ENCODE peak calls at places on chromosomes 2 and 18, in six cellular contexts. S is H1, D is K562, P is HepG2, M is SK-N-SH, F is GM12878. T is an unnamed sample.

GRCh38 chr2:75892490-75892889 is 181.8 kb upstream of the GCFC2 start:
- DNase-seq in S (no peak), D (no peak), P (no peak), F (no peak), M (no peak), T (no peak)

GRCh38 chr2:178882666-178883440 is 75.6 kb upstream of the TTN start:
- DNase-seq in S (no peak), P (no peak), M (no peak), F (no peak), D (no peak), T (no peak)

GRCh38 chr2:41903746-41904145 is 144.1 kb upstream of the PKDCC start:
- DNase-seq in F (no peak), S (no peak), D (no peak), P (no peak), M (no peak), T (no peak)

GRCh38 chr2:65070172-65070830 is 14.1 kb downstream of the CEP68 start:
- DNase-seq in D (no peak), F (no peak), M (no peak), S (no peak), P (peak), T (no peak)

GRCh38 chr2:65064728-65065552 is 8.7 kb downstream of the CEP68 start:
- DNase-seq in D (peak), S (no peak), M (no peak), F (peak), P (peak), T (peak)

GRCh38 chr2:30784682-30785081 is 22.6 kb downstream of the CAPN13 start:
- DNase-seq in P (no peak), S (peak), M (no peak), F (no peak), D (no peak), T (no peak)

GRCh38 chr2:20350105-20350712 is 435 bp downstream of the PUM2 start:
- DNase-seq in F (no peak), S (peak), D (peak), P (peak), M (peak), T (peak)

GRCh38 chr18:34342960-34343359 is 118.2 kb upstream of the NOL4 start:
- DNase-seq in M (no peak), D (no peak), P (no peak), F (no peak), S (no peak), T (no peak)

GRCh38 chr2:241878007-241878970 is 8.8 kb downstream of the RTP5 start:
- DNase-seq in S (peak), P (peak), M (peak), D (peak), F (no peak), T (peak)

GRCh38 chr18:61702007-61702406 is 190.8 kb downstream of the RNF152 start:
- DNase-seq in M (no peak), F (no peak), P (no peak), D (no peak), S (no peak), T (no peak)

GRCh38 chr18:73945130-73945792 is 202.4 kb downstream of the FBXO15 start:
- DNase-seq in D (no peak), M (no peak), P (no peak), S (no peak), F (no peak), T (no peak)

GRCh38 chr2:46537046-46537445 is 57.7 kb downstream of the TMEM247 start:
- DNase-seq in M (no peak), F (no peak), S (no peak), D (no peak), P (no peak), T (no peak)

GRCh38 chr2:46539327-46540276 is 60.2 kb downstream of the TMEM247 start:
- DNase-seq in D (no peak), M (peak), F (no peak), S (no peak), P (no peak), T (no peak)

GRCh38 chr2:46538393-46538792 is 59.0 kb downstream of the TMEM247 start:
- DNase-seq in D (no peak), P (no peak), F (no peak), M (no peak), S (no peak), T (peak)

GRCh38 chr2:46537624-46538023 is 58.3 kb downstream of the TMEM247 start:
- DNase-seq in S (no peak), M (no peak), P (no peak), F (no peak), D (no peak), T (no peak)

DNA sequence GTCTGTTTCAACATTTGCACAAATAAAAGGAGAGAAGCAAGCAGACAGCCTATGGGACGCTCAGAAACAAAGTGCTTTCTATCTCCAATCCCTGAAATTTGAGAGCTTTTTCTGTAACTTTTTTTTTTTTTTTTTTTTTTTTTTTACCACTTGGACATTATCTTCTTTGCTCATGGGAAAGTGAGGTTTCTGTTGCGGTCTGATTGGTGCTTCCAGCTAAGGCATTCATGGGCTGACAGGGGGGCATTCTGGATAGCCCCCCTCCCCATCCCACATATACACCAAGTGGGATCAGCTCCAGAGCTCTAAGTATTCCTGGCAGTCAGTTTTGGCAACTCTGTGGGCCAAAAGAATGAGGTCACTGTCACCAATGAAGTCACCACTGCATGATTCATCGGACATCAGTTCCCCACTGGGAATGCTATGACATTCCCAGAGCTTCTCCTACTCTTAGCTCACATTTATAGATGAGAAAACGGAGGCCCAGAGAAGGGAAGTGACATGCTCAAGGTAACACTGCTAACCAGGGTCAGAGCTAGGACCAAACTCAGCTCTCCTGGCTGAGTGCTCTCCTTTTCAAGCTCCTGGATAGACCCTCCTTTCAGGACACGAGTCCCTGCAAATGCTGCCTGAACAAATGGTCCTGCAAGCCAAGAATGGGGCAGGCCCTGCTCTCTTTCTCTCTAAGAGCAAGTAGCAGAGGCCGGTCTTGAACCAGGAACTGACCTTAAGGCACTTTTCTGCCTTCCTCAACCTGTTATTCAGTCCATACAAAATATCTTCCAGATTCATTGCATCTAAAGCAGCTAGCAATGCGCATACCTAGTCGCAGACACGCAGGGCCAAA is 61.4 kb downstream of the TMEM247 start:
- DNase-seq in P (peak), F (no peak), S (no peak), M (no peak), D (no peak), T (no peak)
- H3K27ac ChIP-seq in P (no peak), F (peak), S (no peak), M (peak), D (no peak), T (no peak)

GRCh38 chr2:147456729-147457128 is 388.1 kb upstream of the ACVR2A start:
- DNase-seq in F (no peak), P (no peak), S (no peak), D (no peak), M (no peak), T (no peak)

GRCh38 chr2:147463881-147464520 is 380.8 kb upstream of the ACVR2A start:
- DNase-seq in S (no peak), D (no peak), F (no peak), M (no peak), P (peak), T (no peak)

GRCh38 chr2:147464737-147465437 is 379.9 kb upstream of the ACVR2A start:
- DNase-seq in D (no peak), M (no peak), S (no peak), F (no peak), P (peak), T (no peak)

GRCh38 chr2:147460140-147460539 is 384.7 kb upstream of the ACVR2A start:
- DNase-seq in P (no peak), D (no peak), S (no peak), F (no peak), M (no peak), T (no peak)
- TF ChIP-seq POLR2AphosphoS5 in P (no peak), D (no peak), S (no peak), F (no peak), M (no peak), T (no peak)

DNA sequence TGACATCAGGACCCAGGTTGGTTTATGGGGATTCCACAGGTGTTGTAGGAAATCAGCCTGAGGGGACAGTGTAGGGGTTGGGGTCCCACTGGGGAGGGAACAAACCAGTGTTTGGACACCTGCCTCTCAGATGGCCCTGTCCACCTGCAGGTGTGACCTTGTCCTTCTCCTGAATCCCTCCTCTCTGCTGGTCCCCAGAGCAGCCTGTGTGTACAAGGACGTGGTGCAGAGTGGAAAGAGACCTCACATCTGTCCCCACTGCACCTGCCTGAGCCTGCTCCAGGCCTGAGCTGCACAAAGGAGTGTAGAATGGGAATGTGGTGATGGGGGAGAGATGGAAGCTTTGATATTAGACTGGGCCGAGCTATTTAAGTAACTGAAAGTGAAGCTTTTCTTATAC is 89.1 kb upstream of the SMAD2 start:
- DNase-seq in M (no peak), F (no peak), D (no peak), S (no peak), P (no peak), T (no peak)
- TF ChIP-seq GABPA in M (no peak), F (no peak), D (no peak), S (no peak), P (no peak), T (no peak)

GRCh38 chr2:240433973-240434727 is 1.3 kb upstream of the GPC1 start:
- DNase-seq in F (no peak), P (no peak), M (no peak), D (peak), S (no peak), T (no peak)

GRCh38 chr2:240435457-240435954 is at the start of gene GPC1:
- DNase-seq in S (peak), F (no peak), M (peak), P (peak), D (peak), T (peak)

GRCh38 chr2:240432820-240433801 is 2.4 kb upstream of the GPC1 start:
- DNase-seq in P (no peak), M (no peak), D (no peak), S (no peak), F (no peak), T (no peak)

GRCh38 chr2:240435955-240436625 is 627 bp downstream of the GPC1 start:
- DNase-seq in P (no peak), M (peak), S (no peak), F (no peak), D (no peak), T (no peak)

DNA sequence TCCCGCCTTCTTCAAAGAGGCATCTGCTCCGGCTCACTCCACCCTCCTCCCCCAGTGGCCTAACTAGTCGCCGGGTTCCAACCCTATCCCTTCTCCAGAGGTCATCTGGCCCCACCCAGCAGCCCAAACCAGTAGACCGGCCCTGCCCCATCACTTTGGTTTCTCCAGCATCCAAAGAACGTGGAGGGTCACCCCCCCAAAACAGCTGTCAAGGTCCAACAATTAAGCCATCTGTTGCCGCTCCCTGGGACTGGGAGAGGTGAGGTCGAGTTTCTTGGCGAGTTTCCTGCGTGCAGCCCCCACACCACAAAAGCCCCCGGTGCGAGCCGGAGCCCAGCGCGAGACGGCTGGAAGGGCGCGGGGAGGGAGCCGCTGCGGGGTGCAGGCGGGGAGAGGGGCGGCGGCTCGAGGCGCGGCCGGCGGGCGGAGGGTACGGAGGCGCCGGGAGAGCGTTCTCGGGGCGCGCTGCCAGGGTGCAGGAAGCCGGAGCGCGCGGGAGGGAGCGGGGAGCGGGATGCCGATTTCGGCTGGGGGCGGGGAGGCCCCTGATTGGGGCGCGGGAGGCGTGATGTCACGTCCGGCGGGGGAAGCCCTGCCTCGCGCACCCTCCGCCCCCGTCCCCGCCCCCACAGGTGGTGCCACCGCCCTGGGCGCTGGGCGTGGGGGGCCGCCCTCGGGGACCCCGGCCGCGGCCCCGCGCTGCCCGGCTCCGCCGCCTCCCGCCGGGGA is 571 bp upstream of the GPC1 start:
- DNase-seq in M (peak), D (peak), P (peak), F (no peak), S (peak), T (peak)
- H3K27ac ChIP-seq in M (peak), D (no peak), P (no peak), F (no peak), S (no peak), T (no peak)

DNA sequence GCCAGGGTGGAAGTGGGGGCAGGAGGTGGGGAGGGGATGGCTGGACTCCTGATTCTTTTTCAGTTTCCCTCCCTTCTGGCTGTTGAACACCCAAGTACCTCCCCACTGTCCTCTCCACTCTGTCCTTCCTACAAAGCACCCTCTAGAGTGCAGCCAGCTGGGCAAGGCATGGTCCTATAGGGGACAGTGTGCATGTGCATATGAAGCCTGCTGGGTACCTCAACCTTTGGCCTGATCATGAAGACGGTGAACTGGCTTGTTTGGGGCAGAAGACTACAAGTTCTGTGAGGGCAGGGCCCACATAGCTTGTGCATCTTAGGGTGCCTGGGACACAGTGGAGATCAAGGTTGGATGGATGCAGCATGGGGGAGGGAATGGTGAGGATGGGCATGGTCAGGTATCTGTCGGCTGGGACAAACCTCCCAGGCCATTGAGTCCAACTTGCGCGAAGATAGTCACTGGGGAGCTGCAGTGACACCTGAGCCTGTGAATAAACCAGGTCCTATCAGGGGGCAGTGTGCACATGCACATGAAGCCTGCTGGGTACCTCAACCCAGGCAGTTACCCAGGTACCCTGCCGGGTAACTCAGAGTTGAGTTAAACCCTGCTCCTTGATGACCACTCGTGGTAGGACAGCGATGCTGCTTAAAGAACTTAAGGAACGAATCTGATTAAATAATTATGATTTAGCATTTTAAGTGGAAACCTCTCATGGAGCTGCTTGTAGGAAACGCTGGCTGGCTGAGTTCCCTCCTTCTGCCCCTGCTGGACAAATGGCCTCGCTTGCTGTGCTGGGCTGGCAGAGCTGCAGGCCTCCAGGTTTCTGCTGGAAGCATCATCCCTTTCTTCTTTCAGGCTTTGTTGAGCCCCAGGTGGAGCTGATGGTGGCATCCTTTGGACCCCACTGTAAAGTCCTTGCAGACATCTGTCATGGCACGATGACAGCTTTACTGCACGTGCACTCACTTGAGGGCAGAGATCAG is 84.0 kb downstream of the POLR1A start:
- DNase-seq in M (no peak), S (no peak), F (no peak), P (no peak), D (no peak), T (no peak)
- TF ChIP-seq POLR2AphosphoS5 in M (no peak), S (no peak), F (no peak), P (no peak), D (no peak), T (peak)

DNA sequence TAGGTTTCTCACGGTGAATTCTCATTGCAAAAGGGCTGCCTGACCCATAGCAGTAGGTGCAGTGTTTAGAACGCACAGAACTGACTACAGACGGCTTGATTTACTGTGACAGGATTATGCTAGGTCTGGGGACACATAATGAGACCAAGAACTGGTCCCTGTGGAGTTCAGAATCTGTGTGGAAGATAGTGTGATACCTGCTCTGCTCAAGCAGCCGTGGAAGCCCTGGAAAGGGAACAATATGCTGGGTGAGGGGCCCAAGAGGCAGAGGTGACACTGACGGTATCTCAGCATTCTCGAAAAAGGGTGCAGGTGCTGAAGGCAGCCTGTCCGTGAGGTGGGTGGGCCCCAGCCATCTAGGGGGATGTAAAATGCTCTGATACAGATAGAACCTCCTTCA is 46.5 kb downstream of the ABCG8 start:
- DNase-seq in P (no peak), D (no peak), F (no peak), M (no peak), S (no peak), T (no peak)
- TF ChIP-seq GABPA in P (no peak), D (no peak), F (no peak), M (no peak), S (no peak), T (no peak)

GRCh38 chr2:221571108-221571390 is 1.1 kb downstream of the EPHA4 start:
- DNase-seq in M (no peak), F (no peak), D (no peak), P (no peak), S (no peak), T (no peak)
- H3K27ac ChIP-seq in M (no peak), F (no peak), D (no peak), P (no peak), S (no peak), T (no peak)